ENCODE peak calls at places on chromosome 4, in four cellular contexts. One of them, this sample, is unnamed. For H3K27me3, the result is how much of the 10 kb centered on the place peaks cover.

GRCh38 chr4:67912051-67912450 is 28.2 kb upstream of the TMPRSS11D start:
- DNase-seq in fibroblast of lung: no peak
- DNase-seq in ovary: no peak
- DNase-seq in PC-3: no peak
- DNase-seq in this sample: no peak

GRCh38 chr4:11074581-11075241 is 354.0 kb downstream of the HS3ST1 start:
- DNase-seq in fibroblast of lung: no peak
- DNase-seq in ovary: no peak
- DNase-seq in PC-3: no peak
- DNase-seq in this sample: no peak

GRCh38 chr4:184889683-184890082 is 63.9 kb upstream of the ACSL1 start:
- DNase-seq in fibroblast of lung: no peak
- DNase-seq in ovary: no peak
- DNase-seq in PC-3: no peak
- DNase-seq in this sample: no peak

GRCh38 chr4:88672987-88673386 is 24.6 kb downstream of the NAP1L5 start:
- DNase-seq in fibroblast of lung: peak
- DNase-seq in ovary: no peak
- DNase-seq in PC-3: peak
- DNase-seq in this sample: no peak

GRCh38 chr4:88823058-88823919 is 125.7 kb upstream of the NAP1L5 start:
- DNase-seq in fibroblast of lung: peak
- DNase-seq in ovary: peak
- DNase-seq in PC-3: peak
- DNase-seq in this sample: peak

GRCh38 chr4:152935661-152936445 is at the start of gene FHDC1:
- DNase-seq in fibroblast of lung: peak
- DNase-seq in ovary: no peak
- DNase-seq in PC-3: peak
- DNase-seq in this sample: peak

GRCh38 chr4:102534845-102535244 is 33.7 kb downstream of the NFKB1 start:
- DNase-seq in fibroblast of lung: no peak
- DNase-seq in ovary: no peak
- DNase-seq in PC-3: no peak
- DNase-seq in this sample: no peak

GRCh38 chr4:61336488-61336887 is 136.4 kb downstream of the ADGRL3 start:
- DNase-seq in fibroblast of lung: no peak
- DNase-seq in ovary: no peak
- DNase-seq in PC-3: no peak
- DNase-seq in this sample: no peak

GRCh38 chr4:184782731-184783472 is 42.9 kb downstream of the ACSL1 start:
- DNase-seq in fibroblast of lung: no peak
- DNase-seq in ovary: no peak
- DNase-seq in PC-3: no peak
- DNase-seq in this sample: no peak

GRCh38 chr4:30727409-30727808 is 7.2 kb downstream of the PCDH7 start:
- DNase-seq in fibroblast of lung: peak
- DNase-seq in ovary: no peak
- DNase-seq in PC-3: no peak
- DNase-seq in this sample: no peak
- H3K4me3 ChIP-seq in fibroblast of lung: peak
- H3K4me3 ChIP-seq in ovary: no peak
- H3K4me3 ChIP-seq in PC-3: no peak
- H3K4me3 ChIP-seq in this sample: no peak

DNA sequence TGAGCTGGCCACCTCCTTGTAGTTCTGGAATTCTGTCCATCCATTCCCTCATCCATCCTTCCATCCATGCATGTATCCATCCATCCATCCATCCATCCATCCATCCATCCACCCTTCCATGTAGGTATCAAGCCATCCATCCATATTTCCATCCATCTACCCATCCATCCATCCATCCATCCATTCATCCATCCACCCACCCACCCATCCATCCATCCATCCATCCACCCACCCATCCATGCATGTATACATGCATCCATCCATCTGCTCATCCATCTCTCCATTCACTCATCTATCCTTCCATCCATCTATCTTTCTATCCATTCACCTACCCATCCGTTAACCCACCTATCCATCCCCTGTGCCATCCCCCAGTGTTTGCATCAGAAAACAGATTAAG is 153.6 kb upstream of the STX18 start:
- DNase-seq in fibroblast of lung: no peak
- DNase-seq in ovary: no peak
- DNase-seq in PC-3: no peak
- DNase-seq in this sample: no peak
- H3K27me3 ChIP-seq in fibroblast of lung: under half
- H3K27me3 ChIP-seq in ovary: under half
- H3K27me3 ChIP-seq in PC-3: under half
- H3K27me3 ChIP-seq in this sample: under half

DNA sequence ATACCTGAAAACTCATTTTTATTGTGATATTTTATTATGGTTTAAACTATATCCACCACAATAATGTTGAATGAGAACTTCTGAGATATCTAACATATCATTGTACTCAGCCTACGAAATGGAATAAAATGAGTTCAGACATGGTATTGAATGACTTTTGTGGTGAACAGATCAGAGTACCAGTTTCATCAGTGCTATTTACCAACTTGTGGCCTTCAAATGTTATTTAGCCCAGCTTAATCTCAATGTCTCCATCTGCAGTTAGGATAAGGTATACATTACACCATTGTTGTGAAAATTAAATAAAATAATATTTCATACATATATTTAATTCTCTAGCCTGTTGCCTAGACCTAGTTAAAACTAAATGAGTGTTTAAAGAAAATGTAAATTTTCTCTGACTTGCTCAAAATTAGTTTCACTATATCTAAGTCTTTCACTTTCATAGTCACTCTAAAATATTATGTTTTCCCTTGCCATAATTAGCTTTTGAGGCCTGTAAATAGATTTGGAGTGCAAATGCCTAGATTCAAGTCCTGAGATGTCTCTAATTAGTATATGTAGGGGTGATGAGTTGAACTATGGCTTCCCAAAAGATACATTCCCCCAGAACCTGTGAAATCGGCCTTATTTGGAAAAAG is 594.2 kb downstream of the STPG2 start:
- DNase-seq in fibroblast of lung: no peak
- DNase-seq in ovary: no peak
- DNase-seq in PC-3: peak
- DNase-seq in this sample: no peak
- TF ChIP-seq CTCF in fibroblast of lung: no peak
- TF ChIP-seq CTCF in ovary: no peak
- TF ChIP-seq CTCF in PC-3: peak
- TF ChIP-seq CTCF in this sample: no peak

GRCh38 chr4:66842401-66842800 is 702.9 kb downstream of the CENPC start:
- DNase-seq in fibroblast of lung: no peak
- DNase-seq in ovary: no peak
- DNase-seq in PC-3: no peak
- DNase-seq in this sample: no peak
- H3K4me3 ChIP-seq in fibroblast of lung: no peak
- H3K4me3 ChIP-seq in ovary: no peak
- H3K4me3 ChIP-seq in PC-3: no peak
- H3K4me3 ChIP-seq in this sample: no peak

GRCh38 chr4:183101956-183102480 is 3.0 kb downstream of the WWC2 start:
- DNase-seq in fibroblast of lung: no peak
- DNase-seq in ovary: no peak
- DNase-seq in PC-3: no peak
- DNase-seq in this sample: no peak
- H3K27me3 ChIP-seq in fibroblast of lung: under half
- H3K27me3 ChIP-seq in ovary: under half
- H3K27me3 ChIP-seq in PC-3: under half
- H3K27me3 ChIP-seq in this sample: under half

DNA sequence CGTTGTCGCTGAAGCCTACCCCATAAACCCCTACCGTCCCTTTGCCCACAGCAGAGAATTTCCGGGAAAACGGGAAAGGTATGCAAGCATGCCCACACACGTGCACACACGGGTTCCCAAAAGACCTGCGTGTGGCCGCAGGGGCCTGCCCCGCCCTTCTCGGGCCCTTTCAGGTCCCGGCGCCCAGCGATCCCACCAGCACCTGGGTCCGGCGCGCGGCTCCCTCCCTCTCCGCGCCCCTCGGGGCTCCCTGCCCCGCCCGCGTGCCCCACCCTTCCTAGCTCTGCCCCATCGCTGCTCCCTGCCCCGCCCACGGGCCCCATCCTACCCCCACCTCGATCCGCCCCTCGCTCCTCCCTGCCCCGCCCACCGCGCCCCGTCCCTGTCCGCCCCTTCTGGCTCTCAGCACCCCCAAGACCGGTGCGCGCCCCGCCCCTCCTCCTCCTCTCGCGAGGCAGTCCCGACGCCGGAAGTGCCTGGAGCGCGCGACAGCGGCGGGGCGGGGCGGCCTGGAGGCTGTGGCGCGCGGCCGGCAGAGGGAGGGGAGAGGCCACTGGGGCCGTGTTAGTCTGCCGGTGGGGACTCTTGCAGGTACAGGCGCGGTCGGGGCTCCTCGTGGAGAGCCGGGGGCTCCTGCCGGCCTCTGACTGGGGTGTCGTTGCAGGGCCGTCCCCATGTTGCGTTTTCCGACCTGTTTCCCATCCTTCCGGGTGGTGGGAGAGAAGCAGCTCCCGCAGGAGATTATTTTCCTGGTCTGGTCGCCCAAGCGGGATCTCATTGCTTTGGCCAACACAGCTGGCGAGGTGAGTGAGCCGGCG is at the start of gene ANAPC4:
- DNase-seq in fibroblast of lung: peak
- DNase-seq in ovary: peak
- DNase-seq in PC-3: peak
- DNase-seq in this sample: peak
- TF ChIP-seq CTCF in fibroblast of lung: no peak
- TF ChIP-seq CTCF in ovary: peak
- TF ChIP-seq CTCF in PC-3: no peak
- TF ChIP-seq CTCF in this sample: peak

This sample was measured in heart left ventricle.